ENCODE peak calls at places on chromosome 13, in eight cellular contexts. G, C, Z, E, J, V, B and F are unnamed samples.

GRCh38 chr13:50282016-50282415 is 266.8 kb downstream of the KCNRG start:
- DNase-seq in C (no peak), J (no peak), E (no peak), V (no peak), G (no peak), B (no peak), Z (no peak), F (no peak)

GRCh38 chr13:63208811-63209210 is 1793.2 kb upstream of the PCDH20 start:
- DNase-seq in C (no peak), G (no peak), E (no peak), J (no peak), V (no peak), Z (no peak), B (peak; percentile 9), F (no peak)

GRCh38 chr13:23688336-23688735 is 118.1 kb downstream of the TNFRSF19 start:
- DNase-seq in C (no peak), B (no peak), Z (no peak), J (no peak), E (no peak), G (no peak), V (no peak), F (no peak)

GRCh38 chr13:110746443-110746842 is 32.9 kb downstream of the ING1 start:
- DNase-seq in Z (no peak), B (no peak), G (no peak), J (no peak), V (no peak), E (no peak), C (no peak), F (no peak)

GRCh38 chr13:66659291-66660012 is 570.7 kb downstream of the PCDH9 start:
- DNase-seq in G (no peak), V (no peak), B (peak; percentile 51), Z (no peak), C (no peak), J (no peak), E (no peak), F (no peak)

GRCh38 chr13:101845501-101846012 is 393.1 kb downstream of the ITGBL1 start:
- DNase-seq in J (no peak), V (no peak), Z (no peak), E (no peak), G (no peak), B (peak; percentile 7), C (no peak), F (no peak)

GRCh38 chr13:110310541-110311491 is 3.7 kb downstream of the COL4A2 start:
- DNase-seq in Z (no peak), C (no peak), G (no peak), V (no peak), B (no peak), J (no peak), E (no peak), F (no peak)

GRCh38 chr13:41751277-41751676 is 209.6 kb downstream of the VWA8 start:
- DNase-seq in G (no peak), J (no peak), B (peak; percentile 56), C (peak; percentile 54), V (no peak), E (no peak), Z (peak; percentile 38), F (no peak)

GRCh38 chr13:22077764-22078163 is 406.9 kb downstream of the FGF9 start:
- DNase-seq in Z (no peak), J (no peak), B (no peak), V (no peak), C (no peak), G (no peak), E (no peak), F (no peak)

GRCh38 chr13:33107403-33107760 is 91.2 kb downstream of the KL start:
- DNase-seq in B (no peak), Z (no peak), E (no peak), V (no peak), J (no peak), C (no peak), G (no peak), F (no peak)

GRCh38 chr13:29523199-29523931 is 72.1 kb downstream of the SLC7A1 start:
- DNase-seq in V (no peak), G (no peak), J (no peak), B (peak; percentile 96), Z (peak; percentile 45), C (peak; percentile 79), E (peak; percentile 44), F (no peak)

GRCh38 chr13:31052478-31052877 is 109.2 kb downstream of the HSPH1 start:
- DNase-seq in J (no peak), G (no peak), C (no peak), B (no peak), E (no peak), Z (no peak), V (no peak), F (no peak)

GRCh38 chr13:95002126-95002525 is 289.8 kb upstream of the SOX21 start:
- DNase-seq in J (no peak), E (no peak), Z (no peak), B (no peak), G (no peak), C (no peak), V (no peak), F (no peak)